ENCODE peak calls at places on chromosome 1, in six cellular contexts. I, F, O, K, Y and M are unnamed samples.

GRCh38 chr1:230327892-230328284 is 98.2 kb downstream of the PGBD5 start:
- DNase-seq in I (no peak), F (peak; percentile 5), O (no peak), K (peak; percentile 46), Y (no peak), M (no peak)

GRCh38 chr1:206122686-206123085 is 5.5 kb upstream of the AVPR1B start:
- DNase-seq in I (no peak), F (no peak), O (no peak), K (no peak), Y (no peak), M (no peak)

GRCh38 chr1:215637041-215637573 is 70.0 kb downstream of the KCTD3 start:
- DNase-seq in I (no peak), F (no peak), O (peak; percentile 41), K (no peak), Y (no peak), M (no peak)

GRCh38 chr1:85047472-85048295 is 616 bp downstream of the MCOLN3 start:
- DNase-seq in I (peak; percentile 71), F (no peak), O (no peak), K (no peak), Y (no peak), M (peak; percentile 33)

GRCh38 chr1:53902235-53902920 is 8.4 kb downstream of the DIO1 start:
- DNase-seq in I (no peak), F (no peak), O (peak; percentile 34), K (no peak), Y (no peak), M (no peak)

GRCh38 chr1:157403203-157403602 is 149.1 kb downstream of the FCRL5 start:
- DNase-seq in I (no peak), F (no peak), O (no peak), K (no peak), Y (peak; percentile 30), M (peak; percentile 29)

GRCh38 chr1:76939107-76939816 is 72.0 kb downstream of the ST6GALNAC5 start:
- DNase-seq in I (no peak), F (no peak), O (no peak), K (no peak), Y (no peak), M (no peak)

GRCh38 chr1:20988030-20988825 is 188.5 kb downstream of the EIF4G3 start:
- DNase-seq in I (no peak), F (no peak), O (no peak), K (no peak), Y (no peak), M (no peak)

GRCh38 chr1:229197225-229197677 is 73.7 kb upstream of the RAB4A start:
- DNase-seq in I (no peak), F (no peak), O (no peak), K (no peak), Y (no peak), M (no peak)

GRCh38 chr1:58434181-58434580 is 112.3 kb downstream of the OMA1 start:
- DNase-seq in I (no peak), F (no peak), O (no peak), K (no peak), Y (no peak), M (no peak)

GRCh38 chr1:204601979-204602653 is 83.4 kb downstream of the LRRN2 start:
- DNase-seq in I (no peak), F (no peak), O (no peak), K (no peak), Y (no peak), M (no peak)

GRCh38 chr1:172466795-172467407 is 23.0 kb upstream of the PIGC start:
- DNase-seq in I (no peak), F (no peak), O (peak; percentile 53), K (no peak), Y (no peak), M (no peak)

GRCh38 chr1:229352975-229353374 is 10.1 kb upstream of the CCSAP start:
- DNase-seq in I (no peak), F (no peak), O (no peak), K (no peak), Y (no peak), M (no peak)

GRCh38 chr1:245235156-245235555 is 80.4 kb downstream of the KIF26B start:
- DNase-seq in I (no peak), F (no peak), O (no peak), K (no peak), Y (no peak), M (no peak)

DNA sequence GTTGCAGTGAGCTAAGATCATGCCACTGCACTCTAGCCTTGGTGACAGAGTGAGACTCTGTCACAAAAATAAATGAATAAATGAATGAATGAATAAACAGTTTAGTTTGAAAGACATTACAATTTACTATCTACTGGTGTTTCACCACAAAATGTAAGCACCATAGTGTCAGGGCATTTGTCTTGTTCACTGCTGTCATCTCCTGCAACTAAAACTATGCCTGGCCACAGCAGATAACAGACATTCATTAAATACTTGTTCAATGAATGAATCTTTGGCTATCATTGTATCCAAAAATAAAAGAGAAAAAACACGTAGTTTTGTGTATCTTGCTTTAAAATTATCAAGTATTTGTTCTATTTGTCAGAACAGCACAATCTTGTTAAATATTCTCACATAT is 32.5 kb downstream of the SASS6 start:
- DNase-seq in I (no peak), F (no peak), O (no peak), K (peak; percentile 16), Y (no peak), M (no peak)
- TF ChIP-seq TAF1 in I (no peak), F (no peak), O (no peak), K (no peak), Y (no peak), M (no peak)

GRCh38 chr1:145859491-145860159 is 744 bp upstream of the PIAS3 start:
- DNase-seq in I (peak; percentile 88), F (peak; percentile 23), O (peak; percentile 73), K (peak; percentile 94), Y (peak; percentile 79), M (peak; percentile 88)
- TF ChIP-seq POLR2A in I (peak; percentile 77), F (peak; percentile 67), O (peak; percentile 72), K (peak; percentile 74), Y (no peak), M (peak; percentile 29)

GRCh38 chr1:70072239-70072751 is 133.1 kb downstream of the LRRC40 start:
- DNase-seq in I (no peak), F (no peak), O (no peak), K (no peak), Y (no peak), M (no peak)
- TF ChIP-seq TAF1 in I (no peak), F (no peak), O (no peak), K (no peak), Y (no peak), M (no peak)

DNA sequence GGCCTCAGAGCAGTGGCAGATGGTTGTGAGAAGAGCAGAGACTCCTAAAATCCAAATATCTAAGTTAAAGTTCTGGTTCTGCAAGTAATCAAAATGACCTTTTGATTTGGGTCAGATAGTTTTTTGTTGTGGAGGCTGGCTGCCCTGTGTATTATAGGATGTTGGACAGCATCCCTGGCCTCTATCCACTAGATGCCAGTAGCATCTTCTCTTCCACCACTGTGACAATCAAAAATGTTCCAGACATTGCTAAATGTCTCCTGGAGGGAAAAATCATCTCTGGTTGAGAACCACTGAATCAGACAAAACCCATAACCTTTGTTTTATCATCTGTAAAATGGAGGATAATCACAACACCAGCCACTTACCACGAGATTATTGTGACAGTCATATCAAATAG is 5.9 kb upstream of the DPT start:
- DNase-seq in I (no peak), F (no peak), O (no peak), K (no peak), Y (no peak), M (no peak)
- TF ChIP-seq POLR2A in I (no peak), F (no peak), O (no peak), K (no peak), Y (no peak), M (no peak)

GRCh38 chr1:100769323-100769722 is 49.8 kb downstream of the VCAM1 start:
- DNase-seq in I (no peak), F (no peak), O (no peak), K (no peak), Y (no peak), M (no peak)

GRCh38 chr1:100769906-100770646 is 50.5 kb downstream of the VCAM1 start:
- DNase-seq in I (no peak), F (no peak), O (no peak), K (no peak), Y (no peak), M (no peak)

GRCh38 chr1:100762461-100762860 is 42.9 kb downstream of the VCAM1 start:
- DNase-seq in I (no peak), F (no peak), O (no peak), K (no peak), Y (no peak), M (no peak)

GRCh38 chr1:100767176-100767876 is 47.8 kb downstream of the VCAM1 start:
- DNase-seq in I (no peak), F (no peak), O (no peak), K (no peak), Y (no peak), M (no peak)
- TF ChIP-seq TAF1 in I (no peak), F (no peak), O (no peak), K (no peak), Y (no peak), M (no peak)

DNA sequence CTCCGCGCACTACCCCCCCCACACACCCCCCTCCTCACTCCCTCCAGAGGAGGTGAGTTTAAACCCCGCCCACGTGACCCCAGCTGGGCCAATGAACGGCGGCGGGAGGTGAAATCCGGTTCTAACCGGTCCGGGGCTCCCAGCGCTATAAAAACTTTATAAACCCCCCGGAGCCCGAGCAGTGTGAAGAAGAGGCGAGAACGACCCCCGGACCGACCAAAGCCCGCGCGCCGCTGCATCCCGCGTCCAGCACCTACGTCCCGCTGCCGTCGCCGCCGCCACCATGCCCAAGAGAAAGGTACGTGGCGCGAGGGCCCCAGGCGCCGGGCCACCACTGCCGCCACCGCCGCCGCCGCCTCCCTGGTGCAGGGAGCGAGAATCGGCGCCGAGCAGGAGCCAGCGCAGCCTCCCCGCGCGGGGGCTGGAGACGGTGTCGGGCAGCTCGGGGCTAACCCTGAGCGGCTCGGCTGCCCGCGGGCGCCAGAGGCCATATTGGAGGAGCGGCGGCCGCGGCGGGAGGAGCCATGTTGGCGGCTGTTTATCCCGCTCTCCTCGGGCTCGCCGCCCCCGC is at the start of gene HMGN2:
- DNase-seq in I (peak; percentile 92), F (peak; percentile 27), O (peak; percentile 82), K (peak; percentile 95), Y (peak; percentile 86), M (peak; percentile 79)
- TF ChIP-seq POLR2A in I (peak; percentile 87), F (peak; percentile 51), O (peak; percentile 71), K (peak; percentile 96), Y (peak; percentile 51), M (peak; percentile 80)

DNA sequence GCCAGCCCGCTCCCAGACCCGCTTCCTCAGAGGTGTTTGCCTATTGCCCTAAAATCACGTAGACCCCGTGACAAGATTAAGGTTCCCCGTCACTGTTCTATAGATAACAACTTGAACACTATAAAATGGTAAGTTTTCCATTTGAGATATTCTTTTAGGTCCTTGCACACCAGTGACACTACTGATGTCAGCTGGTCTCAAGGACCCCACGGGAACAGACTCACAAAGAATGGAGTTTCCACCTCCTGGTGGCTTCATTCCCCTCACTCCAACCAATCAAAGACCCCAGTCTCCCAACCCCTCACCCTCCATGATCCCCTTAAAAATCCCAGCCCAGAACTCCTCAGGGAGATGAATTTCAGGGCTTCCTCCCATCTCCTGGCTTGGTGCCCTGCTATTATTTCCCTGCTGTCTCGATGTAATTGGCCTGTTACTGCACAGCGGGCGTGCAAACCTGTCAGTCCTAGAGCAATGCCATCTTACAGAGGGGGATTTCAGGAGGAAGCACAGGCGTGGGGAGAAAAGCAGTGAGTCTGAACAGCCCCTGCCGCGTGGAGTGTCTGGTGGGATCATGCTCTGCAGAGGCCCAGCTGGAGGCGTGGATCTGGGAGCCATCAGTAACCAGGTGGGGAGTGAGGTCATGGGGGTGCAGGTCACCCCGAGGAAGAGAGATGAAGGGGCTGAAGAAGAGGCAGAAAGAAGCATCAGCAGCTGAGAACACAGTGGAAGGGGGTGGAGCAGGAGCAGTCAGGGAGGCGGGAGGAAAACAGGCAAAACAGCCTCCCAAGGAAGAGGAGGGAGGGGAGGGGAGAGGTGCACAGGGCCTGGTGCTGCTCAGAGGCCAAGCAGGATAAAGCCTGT is 35.1 kb upstream of the LBR start:
- DNase-seq in I (no peak), F (no peak), O (no peak), K (no peak), Y (no peak), M (no peak)
- TF ChIP-seq TAF1 in I (no peak), F (no peak), O (no peak), K (no peak), Y (no peak), M (no peak)